ENCODE peak calls at places on chromosomes 1 and 21, in seven cellular contexts. Y is fibroblast of lung; T is uterus; G is transverse colon; D is CD8-positive, alpha-beta T cell; N is left ventricle myocardium inferior; O is HCT116. E is an unnamed sample. For H3K4me1, the result is how much of the 10 kb centered on the place peaks cover.

GRCh38 chr1:202170726-202171125 is 10.3 kb upstream of the PTPN7 start:
- DNase-seq in Y (no peak), T (no peak), G (no peak), D (no peak), N (no peak), O (no peak), E (no peak)

GRCh38 chr21:44434936-44435635 is 20.2 kb upstream of the LRRC3 start:
- DNase-seq in Y (no peak), T (no peak), G (peak), D (no peak), N (peak), O (no peak), E (no peak)

GRCh38 chr1:38291906-38292521 is 245.4 kb upstream of the POU3F1 start:
- DNase-seq in Y (peak), T (no peak), G (no peak), D (no peak), N (no peak), O (no peak), E (no peak)

GRCh38 chr1:199295102-199295501 is 656.3 kb downstream of the PTPRC start:
- DNase-seq in Y (no peak), T (no peak), G (no peak), D (no peak), N (no peak), O (no peak), E (no peak)

GRCh38 chr1:155648207-155649147 is 38.5 kb downstream of the MSTO1 start:
- DNase-seq in Y (peak), T (no peak), G (no peak), D (no peak), N (no peak), O (peak), E (peak)

GRCh38 chr1:97174039-97174704 is 452.6 kb downstream of the PTBP2 start:
- DNase-seq in Y (peak), T (no peak), G (no peak), D (no peak), N (no peak), O (no peak), E (no peak)

GRCh38 chr1:167221804-167222610 is 1.3 kb downstream of the POU2F1 start:
- DNase-seq in Y (peak), T (peak), G (peak), D (peak), N (peak), O (peak), E (peak)

GRCh38 chr1:183365676-183366075 is 52.5 kb downstream of the NMNAT2 start:
- DNase-seq in Y (peak), T (no peak), G (no peak), D (no peak), N (no peak), O (no peak), E (no peak)

GRCh38 chr1:89884718-89885596 is 64.1 kb downstream of the LRRC8D start:
- DNase-seq in Y (peak), T (no peak), G (no peak), D (no peak), N (no peak), O (no peak), E (no peak)

DNA sequence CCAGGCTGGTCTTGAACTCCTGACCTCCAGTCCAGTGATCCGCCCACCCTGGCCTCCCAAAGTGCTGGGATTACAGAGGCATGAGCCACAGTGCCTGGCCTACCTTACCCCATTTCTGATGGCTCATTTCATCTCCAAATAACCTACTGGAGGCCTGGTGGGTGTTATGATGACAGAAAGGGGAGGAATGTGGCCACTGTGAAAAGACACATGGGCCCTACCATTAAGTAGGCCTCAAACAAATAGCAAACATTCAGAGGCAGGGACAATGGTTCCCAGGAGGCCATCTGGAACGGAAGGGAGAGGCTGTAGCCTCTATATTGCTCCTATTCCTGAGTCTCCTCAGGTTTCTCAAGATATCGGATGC is 930 bp upstream of the FCRLA start:
- DNase-seq in Y (peak), T (no peak), G (no peak), D (no peak), N (no peak), O (no peak), E (no peak)
- H3K4me3 ChIP-seq in Y (no peak), T (no peak), G (no peak), D (no peak), N (no peak), O (no peak), E (no peak)

GRCh38 chr1:36528361-36529349 is 45.9 kb upstream of the CSF3R start:
- DNase-seq in Y (no peak), T (no peak), G (no peak), D (no peak), N (no peak), O (no peak), E (no peak)
- TF ChIP-seq CTCF in Y (no peak), T (no peak), G (no peak), D (no peak), N (no peak), O (peak), E (no peak)

GRCh38 chr1:162996261-162996660 is 72.9 kb upstream of the RGS4 start:
- DNase-seq in Y (no peak), T (no peak), G (no peak), D (no peak), N (no peak), O (no peak), E (no peak)
- H3K4me1 ChIP-seq in Y (under half), T (under half), G (under half), D (under half), N (under half), O (under half), E (under half)

GRCh38 chr21:45589686-45590245 is 47.5 kb upstream of the SLC19A1 start:
- DNase-seq in Y (no peak), T (peak), G (no peak), D (no peak), N (no peak), O (no peak), E (no peak)

GRCh38 chr21:45591619-45592207 is 49.5 kb upstream of the SLC19A1 start:
- DNase-seq in Y (no peak), T (no peak), G (no peak), D (no peak), N (no peak), O (no peak), E (no peak)

GRCh38 chr21:45592208-45592619 is 50.0 kb upstream of the SLC19A1 start:
- DNase-seq in Y (no peak), T (no peak), G (peak), D (peak), N (no peak), O (no peak), E (no peak)

GRCh38 chr21:45590246-45590725 is 48.0 kb upstream of the SLC19A1 start:
- DNase-seq in Y (peak), T (peak), G (peak), D (peak), N (peak), O (no peak), E (peak)

GRCh38 chr21:45590726-45591618 is 48.7 kb upstream of the SLC19A1 start:
- DNase-seq in Y (no peak), T (peak), G (peak), D (peak), N (peak), O (no peak), E (no peak)
- H3K4me3 ChIP-seq in Y (no peak), T (peak), G (peak), D (no peak), N (peak), O (peak), E (peak)

GRCh38 chr1:110824192-110824591 is 48.8 kb upstream of the CD53 start:
- DNase-seq in Y (no peak), T (no peak), G (no peak), D (no peak), N (no peak), O (no peak), E (no peak)

DNA sequence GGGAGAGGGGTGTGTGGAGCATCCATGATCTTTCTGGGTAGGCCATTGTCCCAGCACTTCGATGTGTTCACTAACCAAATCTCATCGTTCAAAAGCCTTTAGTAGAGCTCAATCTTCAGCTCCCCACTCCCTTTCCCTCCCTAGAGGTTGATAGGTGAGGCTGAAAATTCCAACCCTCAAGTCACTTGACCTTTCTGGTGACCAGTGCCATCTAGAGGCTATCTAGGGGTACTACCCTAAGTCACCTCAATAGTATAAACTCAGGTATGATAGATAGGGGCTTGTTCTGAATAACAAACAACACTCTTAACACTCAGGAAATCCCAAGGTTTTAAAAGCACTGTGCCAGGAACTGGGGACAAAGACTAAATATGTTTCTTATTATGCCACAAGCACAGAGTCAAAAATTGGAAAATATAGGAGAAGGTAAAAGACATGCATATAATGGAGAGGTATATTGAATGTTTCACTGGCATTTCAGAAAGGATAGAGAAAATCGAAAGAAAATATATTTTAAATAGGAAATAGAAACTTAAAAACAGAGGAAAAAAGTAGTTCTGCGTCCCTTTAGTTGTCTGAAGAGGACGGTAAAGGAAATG is 42.9 kb upstream of the CD53 start:
- DNase-seq in Y (peak), T (no peak), G (no peak), D (peak), N (no peak), O (peak), E (no peak)
- TF ChIP-seq CTCF in Y (peak), T (no peak), G (peak), D (peak), N (peak), O (peak), E (no peak)

DNA sequence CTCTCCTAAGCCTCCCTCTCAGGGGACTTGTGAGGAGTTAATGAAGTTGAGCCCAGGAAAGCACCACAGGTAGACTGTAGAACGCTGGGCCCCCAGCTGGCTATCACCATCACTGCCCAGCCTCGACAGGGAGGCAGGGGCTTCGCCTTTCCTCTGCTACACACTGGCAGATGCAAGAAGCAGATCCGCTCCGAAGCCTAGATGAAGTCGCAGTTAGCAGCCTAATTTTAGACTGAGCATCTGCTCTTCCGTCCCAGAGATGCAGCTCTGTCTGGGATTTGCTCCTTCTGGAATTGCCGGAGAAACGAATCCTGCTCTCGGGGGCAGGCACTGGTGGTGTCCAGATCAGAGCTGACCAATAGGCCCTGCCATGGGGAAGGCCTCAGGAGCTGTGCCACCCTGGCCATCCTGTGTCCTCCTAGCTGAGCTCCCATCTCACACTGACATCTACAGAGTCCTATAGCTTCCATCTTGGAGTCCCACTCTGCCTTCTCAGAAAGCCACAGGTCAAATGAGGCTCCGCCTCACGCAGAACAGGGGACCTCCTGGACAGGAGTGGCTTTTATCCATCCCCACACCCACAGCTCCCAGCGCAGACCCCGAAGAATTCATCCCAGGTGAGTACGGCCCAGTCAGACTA is 186.8 kb upstream of the EDN2 start:
- DNase-seq in Y (no peak), T (no peak), G (no peak), D (no peak), N (no peak), O (no peak), E (no peak)
- H3K4me1 ChIP-seq in Y (under half), T (under half), G (under half), D (half or more), N (under half), O (under half), E (under half)

GRCh38 chr1:228989676-228989991 is 254.4 kb downstream of the RHOU start:
- DNase-seq in Y (no peak), T (no peak), G (no peak), D (no peak), N (no peak), O (no peak), E (no peak)

GRCh38 chr1:228988655-228989054 is 253.4 kb downstream of the RHOU start:
- DNase-seq in Y (peak), T (no peak), G (no peak), D (no peak), N (no peak), O (no peak), E (no peak)

GRCh38 chr1:228990906-228991569 is 255.8 kb downstream of the RHOU start:
- DNase-seq in Y (no peak), T (no peak), G (no peak), D (no peak), N (no peak), O (no peak), E (no peak)

GRCh38 chr1:228989176-228989575 is 253.9 kb downstream of the RHOU start:
- DNase-seq in Y (no peak), T (no peak), G (no peak), D (no peak), N (no peak), O (no peak), E (no peak)

DNA sequence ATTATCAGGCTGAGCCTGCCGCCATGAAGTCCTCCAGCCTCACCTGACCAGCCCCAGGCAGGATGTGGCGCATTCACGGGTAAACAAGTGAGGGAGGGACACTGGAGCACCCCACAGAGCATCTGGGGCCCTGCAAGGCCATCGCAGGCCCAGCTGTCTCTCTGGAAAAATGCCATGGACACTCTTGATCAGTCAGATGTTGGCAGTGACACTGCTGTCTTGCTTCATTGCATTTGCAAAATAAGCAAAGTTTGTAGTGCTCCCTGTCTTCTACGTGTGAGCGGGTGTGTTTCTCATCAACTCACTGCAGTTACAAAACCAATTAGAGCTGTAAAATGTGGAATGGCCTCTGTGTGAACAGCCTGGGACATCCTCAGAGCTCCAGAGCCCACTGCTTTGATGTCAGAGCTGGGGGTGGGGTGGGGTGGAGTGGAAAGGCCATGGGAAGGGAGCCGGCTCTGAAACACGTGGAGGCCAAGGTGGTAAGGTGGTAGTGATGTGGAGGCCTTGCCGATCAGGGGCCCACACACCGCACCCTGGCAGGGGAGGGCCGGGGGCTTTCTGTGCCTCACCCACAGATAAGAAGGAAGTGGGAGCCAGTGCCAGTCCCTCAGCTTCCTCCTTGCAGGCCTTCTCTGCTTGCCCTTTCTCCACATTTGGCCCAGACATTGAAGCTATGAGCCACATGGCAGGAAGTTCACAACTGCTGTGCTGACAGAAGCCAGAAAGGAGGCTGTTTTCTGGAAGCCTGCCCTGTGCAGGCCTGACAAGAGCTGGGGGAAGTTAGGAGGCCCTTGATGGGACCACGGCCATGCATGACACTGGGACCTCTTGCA is 254.9 kb downstream of the RHOU start:
- DNase-seq in Y (no peak), T (peak), G (peak), D (no peak), N (peak), O (no peak), E (no peak)
- H3K4me3 ChIP-seq in Y (no peak), T (no peak), G (no peak), D (no peak), N (no peak), O (no peak), E (no peak)

GRCh38 chr1:43960798-43961197 is 9.0 kb upstream of the DPH2 start:
- DNase-seq in Y (no peak), T (no peak), G (no peak), D (no peak), N (no peak), O (no peak), E (no peak)
- TF ChIP-seq CTCF in Y (no peak), T (no peak), G (no peak), D (no peak), N (no peak), O (no peak), E (no peak)

DNA sequence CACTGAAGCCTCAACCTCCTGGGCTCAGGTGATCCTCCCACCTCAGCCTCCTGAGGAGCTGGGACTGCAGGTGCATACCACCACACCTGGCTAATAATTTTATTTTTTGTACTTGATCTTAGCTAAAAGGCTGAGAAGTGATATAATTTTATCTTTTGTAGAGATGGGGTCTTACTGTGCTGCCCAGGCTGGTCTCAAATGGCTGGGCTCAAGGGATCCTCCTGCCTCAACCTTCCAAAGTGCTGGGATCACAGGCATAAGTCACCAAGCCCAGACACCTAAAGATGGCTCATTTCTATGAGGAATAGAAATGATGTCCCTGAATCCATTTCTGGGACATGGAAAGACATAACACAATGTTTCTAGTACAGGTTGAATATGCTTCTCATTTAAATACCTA is 57.8 kb downstream of the TOMM20 start:
- DNase-seq in Y (no peak), T (no peak), G (no peak), D (no peak), N (no peak), O (no peak), E (no peak)
- H3K4me1 ChIP-seq in Y (under half), T (under half), G (half or more), D (under half), N (half or more), O (under half), E (under half)

E was measured in prostate gland.